ENCODE peak calls at places on chromosome 11, in seven cellular contexts. G is activated CD8-positive, alpha-beta memory T cell treated with anti-CD3 and anti-CD28 coated beads for 24 hours; B is HS-5; J is hippocampal formation; C is MV-4-11; E is body of pancreas; X is H7. I is an unnamed sample.

GRCh38 chr11:47992959-47993820 is 12.8 kb downstream of the PTPRJ start:
- DNase-seq in G (no peak), X (no peak), C (peak; percentile 90), J (no peak), B (peak; percentile 64), E (no peak), I (peak; percentile 83)

GRCh38 chr11:58577441-58578135 is 1.3 kb upstream of the ZFP91 start:
- DNase-seq in C (peak; percentile 97), X (no peak), B (peak; percentile 80), G (peak; percentile 93), E (peak; percentile 54), J (peak; percentile 68), I (peak; percentile 80)

GRCh38 chr11:73715551-73715950 is 45.3 kb downstream of the RAB6A start:
- DNase-seq in B (no peak), J (no peak), C (no peak), X (no peak), E (no peak), G (no peak), I (no peak)

GRCh38 chr11:93945596-93945995 is 75.6 kb upstream of the HEPHL1 start:
- DNase-seq in B (no peak), J (no peak), C (no peak), X (no peak), E (no peak), G (no peak), I (no peak)

GRCh38 chr11:7512525-7513209 is 1.1 kb upstream of the PPFIBP2 start:
- DNase-seq in J (peak; percentile 53), X (peak; percentile 16), B (no peak), G (peak; percentile 61), C (peak; percentile 94), E (peak; percentile 76), I (peak; percentile 69)

GRCh38 chr11:109971184-109971523 is 122.0 kb upstream of the ZC3H12C start:
- DNase-seq in C (peak; percentile 60), E (no peak), B (peak; percentile 24), G (no peak), J (peak; percentile 30), X (no peak), I (peak; percentile 95)

GRCh38 chr11:65498042-65498726 is 661 bp upstream of the MALAT1 start:
- DNase-seq in E (peak; percentile 71), B (no peak), X (no peak), J (peak; percentile 63), G (peak; percentile 87), C (peak; percentile 67), I (peak; percentile 79)

GRCh38 chr11:75771646-75772410 is 3.2 kb downstream of the DGAT2 start:
- DNase-seq in J (no peak), B (peak; percentile 90), C (peak; percentile 8), E (no peak), G (no peak), X (no peak), I (peak; percentile 79)

GRCh38 chr11:35549787-35550186 is 24.4 kb upstream of the PAMR1 start:
- DNase-seq in B (peak; percentile 94), E (no peak), C (no peak), J (no peak), X (peak; percentile 17), G (no peak), I (peak; percentile 98)

GRCh38 chr11:85627332-85627997 is at the start of gene DLG2:
- DNase-seq in J (peak; percentile 46), X (no peak), B (no peak), C (no peak), E (peak; percentile 17), G (no peak), I (peak; percentile 24)

GRCh38 chr11:30710216-30710615 is 124.1 kb upstream of the MPPED2 start:
- DNase-seq in E (no peak), J (no peak), X (no peak), B (no peak), C (no peak), G (no peak), I (peak; percentile 35)

GRCh38 chr11:1390603-1391164 is 950 bp downstream of the BRSK2 start:
- DNase-seq in X (peak; percentile 93), G (peak; percentile 64), J (peak; percentile 38), B (no peak), C (no peak), E (peak; percentile 72), I (no peak)

GRCh38 chr11:10564692-10565318 is 3.7 kb downstream of the LYVE1 start:
- DNase-seq in B (no peak), C (peak; percentile 28), X (no peak), J (no peak), E (no peak), G (no peak), I (peak; percentile 56)

GRCh38 chr11:86938900-86939880 is 16.0 kb downstream of the FZD4 start:
- DNase-seq in C (peak; percentile 24), E (no peak), J (peak; percentile 73), B (no peak), G (no peak), X (no peak), I (peak; percentile 80)

GRCh38 chr11:64842366-64842759 is 2.1 kb downstream of the CDC42BPG start:
- DNase-seq in X (no peak), E (no peak), J (no peak), C (no peak), G (no peak), B (no peak), I (no peak)

I was measured in choroid plexus epithelial cell.